ENCODE peak calls at places on chromosome 4, in four cellular contexts. L is AG09309, I is right lobe of liver, M is astrocyte of the spinal cord. O is an unnamed sample.

GRCh38 chr4:3434891-3435683 is 6.7 kb upstream of the HGFAC start:
- DNase-seq in L (no peak), M (no peak), I (no peak), O (no peak)

GRCh38 chr4:830776-831482 is 5.0 kb upstream of the CPLX1 start:
- DNase-seq in L (no peak), I (no peak), M (no peak), O (no peak)

GRCh38 chr4:80099671-80100070 is 26.6 kb upstream of the ANTXR2 start:
- DNase-seq in L (no peak), M (no peak), I (no peak), O (no peak)

GRCh38 chr4:156255608-156256007 is 301.9 kb upstream of the CTSO start:
- DNase-seq in L (no peak), M (no peak), I (no peak), O (no peak)

GRCh38 chr4:8050555-8051206 is 107.9 kb downstream of the ABLIM2 start:
- DNase-seq in M (peak), I (peak), L (no peak), O (peak)

GRCh38 chr4:169756971-169757574 is 671 bp downstream of the HPF1 start:
- DNase-seq in L (no peak), I (no peak), M (peak), O (no peak)

GRCh38 chr4:76930721-76931481 is 18.7 kb upstream of the SEPTIN11 start:
- DNase-seq in L (no peak), M (no peak), I (no peak), O (no peak)

GRCh38 chr4:53706422-53707032 is 115.2 kb upstream of the LNX1 start:
- DNase-seq in I (no peak), M (peak), L (peak), O (no peak)

GRCh38 chr4:71268156-71268555 is 70.7 kb upstream of the SLC4A4 start:
- DNase-seq in M (no peak), I (no peak), L (no peak), O (no peak)

GRCh38 chr4:38424171-38424871 is 239.7 kb upstream of the KLF3 start:
- DNase-seq in L (no peak), I (no peak), M (no peak), O (no peak)

GRCh38 chr4:2848449-2848848 is 4.8 kb downstream of the ADD1 start:
- DNase-seq in M (no peak), L (no peak), I (no peak), O (no peak)

GRCh38 chr4:45580306-45580705 is 543.5 kb downstream of the GABRG1 start:
- DNase-seq in M (no peak), I (no peak), L (no peak), O (no peak)

GRCh38 chr4:168384437-168385141 is 66.0 kb upstream of the DDX60 start:
- DNase-seq in M (no peak), I (no peak), L (no peak), O (no peak)

GRCh38 chr4:109046549-109047171 is 255.8 kb downstream of the COL25A1 start:
- DNase-seq in L (peak), I (no peak), M (peak), O (peak)

GRCh38 chr4:128565565-128566186 is 243.8 kb upstream of the JADE1 start:
- DNase-seq in L (no peak), I (peak), M (no peak), O (no peak)

GRCh38 chr4:139734201-139734874 is 68.7 kb downstream of the MGST2 start:
- DNase-seq in I (no peak), L (peak), M (peak), O (peak)
- H3K4me3 ChIP-seq in I (peak), L (peak), M (peak), O (peak)

DNA sequence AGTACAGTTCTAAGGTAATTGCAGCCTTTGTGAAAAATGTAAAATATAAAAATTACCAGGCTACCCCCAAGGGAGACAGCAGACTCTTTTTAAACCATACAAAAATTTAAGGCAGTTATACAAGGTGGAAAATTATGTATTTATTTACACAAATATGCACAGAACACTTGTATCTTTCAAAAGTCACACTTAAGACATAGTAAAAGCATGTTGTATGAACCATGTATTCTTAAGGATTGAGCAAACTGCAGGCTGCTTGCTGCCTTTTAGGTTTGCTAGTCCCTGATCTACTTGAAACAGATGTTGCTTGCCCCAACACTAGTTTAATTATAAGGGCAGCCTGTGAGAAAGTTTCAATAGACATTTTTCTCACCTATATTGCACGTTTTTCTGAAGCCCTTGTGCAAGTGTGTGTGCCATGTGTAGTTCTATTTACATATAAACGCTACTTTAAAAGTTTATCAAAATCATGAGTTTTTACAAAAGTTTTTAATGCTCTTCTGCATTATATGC is 72.8 kb downstream of the PRSS12 start:
- DNase-seq in L (no peak), M (no peak), I (no peak), O (no peak)
- H3K4me3 ChIP-seq in L (peak), M (peak), I (peak), O (peak)

GRCh38 chr4:47500776-47501175 is 15.7 kb downstream of the ATP10D start:
- DNase-seq in L (no peak), I (no peak), M (no peak), O (no peak)
- H3K4me3 ChIP-seq in L (no peak), I (no peak), M (no peak), O (no peak)

DNA sequence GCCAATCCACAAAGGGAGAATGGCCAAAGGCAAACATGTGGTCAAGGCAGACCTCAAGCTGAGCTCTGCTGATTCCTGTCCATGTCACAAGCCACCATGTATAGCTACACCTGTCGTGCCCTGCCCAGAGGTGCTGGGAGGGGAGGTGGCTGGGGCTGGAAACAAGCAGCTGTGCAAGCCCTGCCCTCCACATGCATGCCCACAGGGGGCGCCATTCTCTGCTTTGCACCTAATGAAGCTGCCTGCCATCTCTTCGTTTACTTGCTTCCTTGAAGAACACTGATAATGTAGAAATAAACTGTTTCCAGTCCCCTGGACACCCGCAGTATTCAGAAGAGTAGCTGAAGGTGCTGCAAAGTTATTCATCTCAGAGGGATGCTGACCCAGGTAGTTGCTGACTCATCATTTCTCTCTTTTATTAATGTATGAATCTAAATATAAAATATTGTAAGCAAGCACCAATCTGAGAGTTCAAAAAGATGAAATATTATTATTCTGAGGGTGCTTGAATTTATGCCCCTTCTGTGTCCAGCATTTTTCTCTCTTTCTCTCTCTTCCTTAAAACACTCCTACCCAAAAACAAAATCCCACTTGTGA is 278.6 kb downstream of the ADGRA3 start:
- DNase-seq in L (no peak), M (no peak), I (peak), O (no peak)
- H3K4me3 ChIP-seq in L (no peak), M (no peak), I (peak), O (no peak)

GRCh38 chr4:99816611-99817309 is at the start of gene DAPP1:
- DNase-seq in L (no peak), I (peak), M (no peak), O (no peak)
- H3K4me3 ChIP-seq in L (no peak), I (no peak), M (no peak), O (no peak)

GRCh38 chr4:78656968-78657445 is 105.4 kb downstream of the ANXA3 start:
- DNase-seq in I (no peak), M (no peak), L (no peak), O (no peak)
- H3K4me3 ChIP-seq in I (no peak), M (no peak), L (no peak), O (no peak)

DNA sequence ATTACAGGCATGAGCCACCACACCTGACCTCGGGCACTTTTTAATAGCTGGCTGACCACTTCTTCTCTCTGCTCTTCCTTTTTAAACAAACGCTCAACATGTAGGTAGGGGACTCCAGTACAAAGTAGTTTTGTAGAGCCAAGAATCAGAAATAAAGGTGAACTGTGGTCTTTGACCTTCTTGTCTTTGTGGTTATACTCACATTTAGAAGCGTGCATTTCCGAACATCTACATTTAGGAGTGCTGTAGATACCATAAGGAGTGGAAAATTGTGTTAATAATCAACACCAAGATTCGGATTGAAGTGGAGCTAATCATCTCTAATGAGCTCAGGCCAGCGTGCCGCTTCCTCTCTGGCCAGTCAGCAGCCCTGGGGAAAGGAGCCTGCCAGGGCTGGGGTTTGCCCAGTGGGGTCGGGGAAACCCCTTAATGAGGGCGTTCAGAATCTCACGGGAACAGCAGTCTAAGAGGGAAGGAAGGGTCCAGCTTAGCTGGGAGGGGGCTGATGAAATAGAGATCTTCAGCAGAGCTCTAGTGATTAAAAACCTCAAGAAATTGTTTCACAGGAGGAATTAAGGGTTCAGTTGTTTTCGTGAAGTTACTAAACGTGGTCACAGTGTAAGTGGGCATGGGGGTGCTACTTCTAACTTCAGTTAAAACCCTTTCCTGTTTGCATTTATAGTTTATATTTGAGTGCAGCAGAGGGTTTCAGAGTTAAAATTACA is 81.2 kb downstream of the GAB1 start:
- DNase-seq in M (no peak), L (no peak), I (no peak), O (no peak)
- H3K4me3 ChIP-seq in M (no peak), L (no peak), I (no peak), O (no peak)

GRCh38 chr4:87006531-87007344 is 71.9 kb downstream of the AFF1 start:
- DNase-seq in L (peak), I (peak), M (peak), O (peak)

GRCh38 chr4:87011340-87012034 is 76.7 kb downstream of the AFF1 start:
- DNase-seq in I (no peak), M (peak), L (peak), O (peak)

GRCh38 chr4:87010192-87010591 is 75.4 kb downstream of the AFF1 start:
- DNase-seq in L (no peak), M (no peak), I (no peak), O (no peak)

GRCh38 chr4:87007345-87008181 is 72.8 kb downstream of the AFF1 start:
- DNase-seq in M (peak), L (no peak), I (peak), O (no peak)

GRCh38 chr4:87009095-87009648 is 74.4 kb downstream of the AFF1 start:
- DNase-seq in M (no peak), I (no peak), L (no peak), O (no peak)
- H3K4me3 ChIP-seq in M (no peak), I (no peak), L (no peak), O (no peak)

DNA sequence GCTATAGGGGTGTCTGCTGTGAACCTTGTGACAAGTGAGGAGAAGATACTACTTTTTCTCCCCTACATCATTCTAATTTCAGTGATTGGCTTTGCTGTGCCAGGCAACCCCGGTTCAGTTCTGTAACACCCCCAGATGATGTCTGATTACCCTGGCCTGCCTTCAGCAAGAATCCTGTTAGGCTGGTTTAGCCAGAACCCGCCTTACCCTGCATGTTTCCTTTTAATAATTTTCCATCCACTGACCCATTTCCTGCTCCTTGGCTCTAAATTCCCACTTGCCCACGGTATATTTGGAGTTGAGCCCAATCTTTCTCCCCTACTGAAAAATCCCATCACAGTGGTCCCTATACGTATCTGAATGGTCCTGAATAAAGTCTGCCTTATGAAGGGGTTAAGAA is 46.5 kb upstream of the HPSE start:
- DNase-seq in L (no peak), M (no peak), I (no peak), O (no peak)
- H3K4me3 ChIP-seq in L (no peak), M (no peak), I (no peak), O (no peak)